ENCODE peak calls at places on chromosomes 1 and 21, in nine cellular contexts. E, K, J, O, S, U, Z, C and Y are unnamed samples.

GRCh38 chr1:19532519-19532918 is 47.2 kb upstream of the CAPZB start:
- DNase-seq in O (no peak), K (no peak), C (no peak), S (no peak), U (no peak), J (no peak), E (no peak), Z (no peak), Y (no peak)

GRCh38 chr1:226799634-226800281 is 60.7 kb upstream of the ITPKB start:
- DNase-seq in S (no peak), O (no peak), Z (no peak), J (no peak), E (no peak), K (no peak), C (no peak), U (no peak), Y (no peak)

GRCh38 chr1:233480198-233480597 is 133.7 kb upstream of the KCNK1 start:
- DNase-seq in C (no peak), E (no peak), Z (no peak), J (no peak), U (no peak), K (no peak), S (no peak), O (no peak), Y (no peak)

GRCh38 chr1:39272027-39272790 is 67.7 kb downstream of the MACF1 start:
- DNase-seq in J (peak), U (no peak), Z (no peak), K (no peak), S (no peak), E (no peak), C (no peak), O (no peak), Y (no peak)

GRCh38 chr1:214587165-214587564 is 15.8 kb upstream of the CENPF start:
- DNase-seq in J (no peak), C (no peak), O (no peak), U (no peak), E (no peak), S (no peak), K (no peak), Z (no peak), Y (no peak)

GRCh38 chr1:152582647-152583046 is 2.3 kb upstream of the LCE3D start:
- DNase-seq in J (no peak), Z (no peak), O (no peak), S (no peak), K (no peak), C (peak), E (no peak), U (no peak), Y (no peak)

GRCh38 chr1:206890690-206891089 is 6.6 kb upstream of the IL24 start:
- DNase-seq in C (peak), E (no peak), J (peak), S (no peak), U (peak), K (no peak), Z (no peak), O (no peak), Y (no peak)

GRCh38 chr1:219733511-219733910 is 120.6 kb upstream of the ZC3H11B start:
- DNase-seq in Z (no peak), K (no peak), E (no peak), C (no peak), U (no peak), J (no peak), S (no peak), O (no peak), Y (no peak)

GRCh38 chr1:106619827-106620134 is 436.7 kb upstream of the PRMT6 start:
- DNase-seq in Z (no peak), U (no peak), O (no peak), C (no peak), S (no peak), K (no peak), E (no peak), J (no peak), Y (peak)

GRCh38 chr1:42849944-42850343 is 3.5 kb downstream of the ZNF691 start:
- DNase-seq in S (no peak), J (no peak), E (no peak), U (no peak), C (no peak), O (no peak), Z (no peak), K (no peak), Y (no peak)

GRCh38 chr1:247841796-247842195 is at the start of gene OR11L1:
- DNase-seq in C (no peak), K (no peak), E (no peak), O (no peak), S (no peak), Z (no peak), U (no peak), J (no peak), Y (no peak)

GRCh38 chr1:243916160-243916559 is 66.1 kb upstream of the AKT3 start:
- DNase-seq in K (no peak), Z (no peak), E (no peak), U (no peak), O (no peak), S (no peak), C (peak), J (no peak), Y (no peak)

GRCh38 chr1:153353226-153353947 is 4.3 kb upstream of the S100A9 start:
- DNase-seq in E (no peak), Z (peak), K (no peak), C (peak), U (no peak), J (peak), O (no peak), S (peak), Y (peak)

GRCh38 chr1:206784471-206784903 is 12.2 kb upstream of the IL10 start:
- DNase-seq in U (no peak), O (no peak), K (no peak), Z (no peak), C (peak), E (no peak), S (no peak), J (no peak), Y (no peak)

GRCh38 chr21:37636152-37636860 is 269.7 kb downstream of the DYRK1A start:
- DNase-seq in O (no peak), E (no peak), S (no peak), J (peak), U (no peak), Z (no peak), C (peak), K (no peak), Y (no peak)

GRCh38 chr21:45478115-45478801 is 64.0 kb downstream of the SLC19A1 start:
- DNase-seq in K (peak), S (peak), J (peak), Z (peak), E (peak), C (peak), U (peak), O (peak), Y (peak)

GRCh38 chr1:46030876-46031660 is 101.4 kb downstream of the PIK3R3 start:
- DNase-seq in U (no peak), Z (no peak), E (no peak), K (no peak), C (peak), S (no peak), J (no peak), O (no peak), Y (peak)

GRCh38 chr1:109307363-109308021 is 681 bp upstream of the MYBPHL start:
- DNase-seq in Z (no peak), E (peak), O (peak), S (peak), K (peak), J (no peak), C (no peak), U (peak), Y (peak)

GRCh38 chr1:22886211-22886610 is 86.5 kb downstream of the LACTBL1 start:
- DNase-seq in J (peak), Z (no peak), O (no peak), C (no peak), K (no peak), E (no peak), S (no peak), U (no peak), Y (no peak)

DNA sequence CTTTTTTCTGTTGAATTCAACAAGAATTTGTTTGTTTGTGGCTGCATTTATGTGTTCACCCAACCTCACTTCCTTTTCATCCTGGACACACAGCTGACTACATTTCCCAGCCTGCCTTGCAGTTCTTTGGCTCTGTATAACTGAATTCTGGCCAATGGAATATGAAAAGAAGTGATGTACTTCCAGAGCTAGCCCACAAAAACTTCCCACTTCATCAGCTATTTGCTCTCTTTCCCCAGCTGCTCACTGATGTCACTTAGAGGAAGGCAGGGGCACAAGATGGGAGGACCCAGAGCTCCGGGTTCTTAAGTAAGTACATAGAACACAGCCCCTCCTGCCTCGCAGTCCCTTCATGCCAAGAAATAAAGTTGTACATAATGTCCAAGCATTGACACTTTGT is 235.0 kb upstream of the FGGY start:
- DNase-seq in E (peak), U (peak), S (peak), C (peak), K (no peak), Z (peak), O (peak), J (peak), Y (peak)
- H3K4me3 ChIP-seq in E (peak), U (peak), S (no peak), C (no peak), K (peak), Z (peak), O (peak), J (peak), Y (peak)

GRCh38 chr1:51515312-51515960 is 3.6 kb downstream of the EPS15 start:
- DNase-seq in S (no peak), K (no peak), C (no peak), O (no peak), Z (no peak), J (no peak), E (no peak), U (no peak), Y (no peak)

GRCh38 chr1:51512611-51513010 is 6.5 kb downstream of the EPS15 start:
- DNase-seq in O (no peak), Z (no peak), K (no peak), J (no peak), C (no peak), S (no peak), U (no peak), E (no peak), Y (no peak)

GRCh38 chr1:51515982-51516638 is 3.0 kb downstream of the EPS15 start:
- DNase-seq in J (no peak), S (no peak), E (no peak), K (no peak), Z (no peak), O (no peak), U (no peak), C (no peak), Y (no peak)

GRCh38 chr1:51516639-51517158 is 2.4 kb downstream of the EPS15 start:
- DNase-seq in E (no peak), C (peak), O (no peak), J (no peak), K (no peak), U (no peak), S (no peak), Z (no peak), Y (no peak)

GRCh38 chr1:51514733-51515132 is 4.3 kb downstream of the EPS15 start:
- DNase-seq in O (no peak), C (no peak), J (no peak), K (no peak), U (no peak), E (no peak), Z (no peak), S (no peak), Y (no peak)
- H3K4me3 ChIP-seq in O (peak), C (no peak), J (no peak), K (peak), U (peak), E (peak), Z (no peak), S (no peak), Y (peak)

DNA sequence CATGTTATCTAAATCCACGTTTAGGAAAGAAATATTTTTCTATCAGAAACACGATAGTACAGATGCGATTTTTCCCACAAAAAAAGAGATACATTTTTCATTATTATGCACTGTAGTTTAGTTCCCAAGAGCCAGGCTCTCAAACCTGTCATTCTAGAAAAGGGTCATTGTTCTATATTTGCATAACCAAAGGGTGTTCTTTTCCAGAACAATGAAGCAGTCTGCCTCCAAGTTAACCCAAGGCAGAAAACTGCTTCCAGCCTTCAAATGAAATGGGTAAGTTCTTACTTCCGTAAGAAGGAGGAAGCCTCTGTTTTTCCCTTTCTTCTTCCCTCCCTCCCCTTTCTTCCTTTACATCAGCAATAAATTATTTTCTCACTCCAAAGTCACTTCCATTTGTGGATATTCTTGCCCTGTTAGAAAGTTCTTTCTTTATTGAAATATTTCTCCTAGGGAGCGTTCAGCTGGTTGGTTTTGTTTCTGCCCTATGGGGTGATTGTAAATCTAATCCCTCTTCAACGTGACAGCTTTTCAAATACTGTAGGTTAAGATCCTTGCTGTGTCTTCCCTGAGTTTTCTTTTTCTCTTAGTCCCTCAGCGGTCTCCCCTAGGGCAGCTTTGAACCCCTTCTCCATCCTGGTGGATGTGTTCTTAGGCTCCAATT is 77.3 kb upstream of the PTGFRN start:
- DNase-seq in J (no peak), E (no peak), C (no peak), Z (no peak), S (no peak), U (no peak), K (no peak), O (no peak), Y (no peak)
- H3K4me3 ChIP-seq in J (no peak), E (no peak), C (no peak), Z (no peak), S (no peak), U (no peak), K (no peak), O (no peak), Y (no peak)

GRCh38 chr1:1628656-1629429 is 3.1 kb upstream of the MMP23B start:
- DNase-seq in E (peak), U (peak), J (no peak), K (no peak), C (peak), S (no peak), O (peak), Z (no peak), Y (peak)
- H3K4me3 ChIP-seq in E (peak), U (no peak), J (no peak), K (peak), C (peak), S (no peak), O (no peak), Z (peak), Y (no peak)

GRCh38 chr1:100719490-100719889 is at the start of gene VCAM1:
- DNase-seq in C (no peak), U (peak), O (no peak), J (peak), K (no peak), S (no peak), E (no peak), Z (peak), Y (peak)

GRCh38 chr1:100722211-100722610 is 2.7 kb downstream of the VCAM1 start:
- DNase-seq in Z (no peak), O (no peak), S (no peak), K (no peak), C (no peak), J (no peak), U (no peak), E (no peak), Y (no peak)

GRCh38 chr1:100724281-100724680 is 4.7 kb downstream of the VCAM1 start:
- DNase-seq in S (no peak), O (no peak), E (no peak), Z (no peak), C (no peak), J (no peak), K (no peak), U (no peak), Y (no peak)

GRCh38 chr1:100720751-100721150 is 1.2 kb downstream of the VCAM1 start:
- DNase-seq in O (no peak), S (no peak), K (no peak), U (no peak), C (no peak), E (no peak), Z (no peak), J (no peak), Y (no peak)

GRCh38 chr1:100721502-100722205 is 2.1 kb downstream of the VCAM1 start:
- DNase-seq in U (peak), S (peak), J (peak), O (no peak), Z (peak), K (no peak), E (no peak), C (peak), Y (peak)
- H3K4me3 ChIP-seq in U (peak), S (peak), J (peak), O (peak), Z (peak), K (peak), E (peak), C (no peak), Y (peak)

GRCh38 chr1:24535778-24536177 is 20.1 kb upstream of the NCMAP start:
- DNase-seq in C (no peak), U (no peak), Z (no peak), K (no peak), O (no peak), E (no peak), J (no peak), S (no peak), Y (no peak)
- H3K4me3 ChIP-seq in C (no peak), U (no peak), Z (no peak), K (no peak), O (no peak), E (no peak), J (no peak), S (no peak), Y (no peak)

GRCh38 chr1:183355181-183355580 is 63.0 kb downstream of the NMNAT2 start:
- DNase-seq in Z (no peak), J (no peak), U (no peak), S (no peak), K (no peak), C (no peak), E (no peak), O (no peak), Y (no peak)
- H3K4me3 ChIP-seq in Z (no peak), J (no peak), U (no peak), S (no peak), K (no peak), C (no peak), E (no peak), O (no peak), Y (no peak)

GRCh38 chr1:30190481-30191153 is 532.8 kb downstream of the MATN1 start:
- DNase-seq in C (no peak), J (no peak), E (no peak), Z (no peak), U (no peak), K (no peak), S (no peak), O (no peak), Y (no peak)

GRCh38 chr1:30192969-30193630 is 530.3 kb downstream of the MATN1 start:
- DNase-seq in C (no peak), J (no peak), K (no peak), Z (no peak), U (no peak), S (no peak), E (no peak), O (no peak), Y (no peak)

GRCh38 chr1:30188999-30189398 is 534.4 kb downstream of the MATN1 start:
- DNase-seq in Z (no peak), E (no peak), O (no peak), K (no peak), J (no peak), S (no peak), C (no peak), U (no peak), Y (no peak)

GRCh38 chr1:30189818-30190480 is 533.4 kb downstream of the MATN1 start:
- DNase-seq in K (no peak), J (no peak), S (no peak), E (no peak), Z (no peak), C (no peak), O (no peak), U (no peak), Y (no peak)

GRCh38 chr1:30191154-30191702 is 532.2 kb downstream of the MATN1 start:
- DNase-seq in E (no peak), C (peak), S (peak), K (no peak), J (peak), Z (no peak), O (peak), U (peak), Y (no peak)
- H3K4me3 ChIP-seq in E (no peak), C (no peak), S (no peak), K (no peak), J (no peak), Z (no peak), O (no peak), U (no peak), Y (no peak)

DNA sequence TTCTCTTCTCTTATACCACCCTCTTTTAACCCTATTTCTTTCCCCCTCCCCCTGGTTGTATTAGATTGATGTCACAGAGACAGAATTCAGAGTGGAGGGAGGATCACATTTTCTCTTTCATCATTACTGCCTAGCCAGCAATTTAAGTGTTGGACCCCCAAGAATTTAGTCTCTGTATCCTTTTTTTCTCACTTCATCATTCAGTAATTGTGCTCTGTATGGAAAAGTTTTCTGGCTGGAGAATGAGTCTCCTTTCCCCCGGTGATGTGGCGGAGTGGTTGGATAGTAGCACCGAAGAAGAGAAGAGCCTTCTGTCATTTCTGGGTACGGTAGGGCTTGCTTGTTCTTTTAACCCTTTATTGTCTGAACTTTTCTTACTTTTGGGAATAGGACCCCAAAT is 124.8 kb downstream of the CLEC20A start:
- DNase-seq in O (no peak), C (no peak), K (no peak), E (no peak), J (no peak), U (no peak), S (no peak), Z (no peak), Y (no peak)
- H3K4me3 ChIP-seq in O (peak), C (no peak), K (no peak), E (peak), J (no peak), U (peak), S (no peak), Z (no peak), Y (peak)

GRCh38 chr21:42925114-42925907 is at the start of gene ERVH48-1:
- DNase-seq in E (no peak), K (no peak), Z (no peak), O (no peak), U (no peak), J (peak), C (no peak), S (peak), Y (no peak)
- H3K4me3 ChIP-seq in E (no peak), K (no peak), Z (no peak), O (no peak), U (no peak), J (no peak), C (no peak), S (no peak), Y (no peak)